ENCODE peak calls at places on chromosome 18, in six cellular contexts. Y, X, B, H, C and T are unnamed samples.

GRCh38 chr18:29821544-29821943 is 1221.0 kb downstream of the DSC3 start:
- DNase-seq in Y (no peak), X (no peak), B (no peak), H (no peak), C (no peak), T (no peak)

GRCh38 chr18:2411381-2411977 is 159.8 kb downstream of the METTL4 start:
- DNase-seq in Y (peak), X (no peak), B (no peak), H (peak), C (no peak), T (no peak)

GRCh38 chr18:11581286-11581685 is 28.1 kb upstream of the SLC35G4 start:
- DNase-seq in Y (no peak), X (no peak), B (peak), H (no peak), C (no peak), T (no peak)

GRCh38 chr18:21897811-21898210 is 157.2 kb downstream of the MIB1 start:
- DNase-seq in Y (peak), X (peak), B (peak), H (peak), C (peak), T (peak)

GRCh38 chr18:65057439-65058083 is 693.3 kb upstream of the CDH7 start:
- DNase-seq in Y (no peak), X (no peak), B (peak), H (no peak), C (no peak), T (no peak)

GRCh38 chr18:62200121-62200914 is 13.3 kb downstream of the RELCH start:
- DNase-seq in Y (no peak), X (no peak), B (no peak), H (no peak), C (no peak), T (no peak)

GRCh38 chr18:58254873-58255511 is 211.0 kb downstream of the NEDD4L start:
- DNase-seq in Y (peak), X (no peak), B (no peak), H (no peak), C (no peak), T (peak)

GRCh38 chr18:35694803-35695202 is 113.3 kb downstream of the GALNT1 start:
- DNase-seq in Y (no peak), X (no peak), B (peak), H (no peak), C (no peak), T (no peak)

GRCh38 chr18:63148449-63149199 is 170.9 kb downstream of the BCL2 start:
- DNase-seq in Y (no peak), X (no peak), B (no peak), H (peak), C (no peak), T (no peak)

GRCh38 chr18:69495338-69495737 is 94.7 kb downstream of the DOK6 start:
- DNase-seq in Y (no peak), X (no peak), B (no peak), H (no peak), C (no peak), T (no peak)
- TF ChIP-seq EZH2phosphoT487 in Y (no peak), X (no peak), B (no peak), H (no peak), C (no peak), T (no peak)

DNA sequence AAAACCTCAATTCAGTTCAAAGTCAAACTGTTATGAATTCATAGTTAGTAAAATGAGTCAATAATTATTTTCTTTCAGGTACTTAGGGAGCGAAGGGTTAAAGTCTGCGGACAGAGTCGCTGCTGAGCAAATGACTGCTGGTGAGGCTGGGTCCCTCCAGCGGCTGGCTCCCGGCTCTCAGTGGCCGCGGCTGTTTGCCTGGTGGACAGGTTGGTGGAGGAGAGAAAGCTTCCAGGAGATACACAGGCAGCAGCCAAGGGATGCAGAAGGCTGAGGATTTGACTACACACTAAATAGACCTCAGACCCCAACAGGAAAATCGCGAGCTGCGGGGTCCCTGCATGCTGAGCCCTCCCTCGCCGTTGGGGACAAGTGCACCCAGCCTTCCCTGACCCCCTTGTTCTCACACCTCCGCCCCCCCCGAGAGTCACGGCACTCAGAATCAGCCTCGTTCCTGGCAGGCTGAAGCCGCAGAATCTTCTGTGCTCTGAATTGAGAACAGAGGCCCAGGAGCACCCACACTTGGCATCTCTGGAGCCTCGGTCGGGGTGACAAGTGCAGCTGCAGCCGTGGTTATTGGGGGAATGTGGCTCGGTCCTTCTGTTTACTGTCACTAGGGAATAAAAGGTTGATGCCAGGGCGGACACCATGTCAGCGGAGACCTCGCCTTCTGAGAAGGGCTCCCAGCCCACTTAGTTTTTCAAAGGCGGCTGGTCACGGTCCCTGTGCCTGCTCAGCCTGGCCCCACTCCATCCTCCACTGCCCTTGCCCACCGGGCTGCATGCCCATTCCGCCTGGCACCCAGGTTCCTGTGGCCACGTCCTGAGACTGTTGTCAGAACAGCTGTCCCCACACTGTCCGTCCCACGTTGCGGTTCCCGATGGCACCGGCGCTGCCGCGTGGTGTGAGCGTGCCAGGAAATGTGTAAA is 74.0 kb downstream of the SLC66A2 start:
- DNase-seq in Y (no peak), X (no peak), B (no peak), H (no peak), C (peak), T (peak)
- H3K9ac ChIP-seq in Y (no peak), X (no peak), B (no peak), H (no peak), C (no peak), T (no peak)

GRCh38 chr18:73944715-73945114 is 202.9 kb downstream of the FBXO15 start:
- DNase-seq in Y (no peak), X (no peak), B (no peak), H (no peak), C (no peak), T (no peak)

GRCh38 chr18:73948497-73948896 is 199.1 kb downstream of the FBXO15 start:
- DNase-seq in Y (no peak), X (no peak), B (no peak), H (no peak), C (no peak), T (no peak)

GRCh38 chr18:73945130-73945792 is 202.4 kb downstream of the FBXO15 start:
- DNase-seq in Y (peak), X (no peak), B (no peak), H (peak), C (no peak), T (no peak)

GRCh38 chr18:73950116-73950705 is 197.4 kb downstream of the FBXO15 start:
- DNase-seq in Y (no peak), X (no peak), B (no peak), H (no peak), C (no peak), T (no peak)

GRCh38 chr18:73947180-73947989 is 200.2 kb downstream of the FBXO15 start:
- DNase-seq in Y (no peak), X (no peak), B (no peak), H (no peak), C (no peak), T (no peak)
- TF ChIP-seq EZH2phosphoT487 in Y (no peak), X (no peak), B (no peak), H (no peak), C (no peak), T (no peak)

GRCh38 chr18:6606411-6607085 is 123.0 kb upstream of the ARHGAP28 start:
- DNase-seq in Y (no peak), X (no peak), B (no peak), H (no peak), C (no peak), T (peak)

GRCh38 chr18:6598657-6599056 is 130.9 kb upstream of the ARHGAP28 start:
- DNase-seq in Y (no peak), X (no peak), B (no peak), H (no peak), C (no peak), T (no peak)

GRCh38 chr18:6600667-6601066 is 128.8 kb upstream of the ARHGAP28 start:
- DNase-seq in Y (no peak), X (no peak), B (no peak), H (no peak), C (no peak), T (no peak)

GRCh38 chr18:6605115-6605869 is 124.2 kb upstream of the ARHGAP28 start:
- DNase-seq in Y (peak), X (no peak), B (no peak), H (peak), C (no peak), T (no peak)

DNA sequence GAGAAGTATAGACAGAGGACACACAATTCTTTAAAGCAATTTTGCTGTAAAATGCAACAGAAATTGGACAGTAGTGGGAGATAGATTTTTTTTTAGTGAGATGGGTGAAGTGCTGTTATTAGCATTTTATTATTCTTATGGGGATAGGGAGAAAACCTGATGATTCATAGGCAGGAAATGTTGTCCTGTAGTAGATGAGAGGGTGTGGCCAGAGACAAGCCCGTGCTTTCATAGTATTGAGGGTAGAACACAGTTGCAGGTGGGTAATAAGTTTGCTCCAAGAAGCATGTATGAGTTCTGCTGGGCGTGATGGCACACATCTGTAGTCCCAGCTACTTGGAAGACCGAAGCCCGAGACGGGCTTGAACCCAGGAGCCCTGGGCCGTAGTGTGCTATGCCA is 128.3 kb upstream of the ARHGAP28 start:
- DNase-seq in Y (peak), X (no peak), B (no peak), H (no peak), C (no peak), T (no peak)
- H3K9ac ChIP-seq in Y (no peak), X (no peak), B (no peak), H (no peak), C (no peak), T (no peak)

GRCh38 chr18:79950440-79951341 is 762 bp downstream of the SLC66A2 start:
- DNase-seq in Y (peak), X (no peak), B (no peak), H (peak), C (peak), T (peak)
- TF ChIP-seq EZH2phosphoT487 in Y (no peak), X (no peak), B (no peak), H (no peak), C (no peak), T (peak)

DNA sequence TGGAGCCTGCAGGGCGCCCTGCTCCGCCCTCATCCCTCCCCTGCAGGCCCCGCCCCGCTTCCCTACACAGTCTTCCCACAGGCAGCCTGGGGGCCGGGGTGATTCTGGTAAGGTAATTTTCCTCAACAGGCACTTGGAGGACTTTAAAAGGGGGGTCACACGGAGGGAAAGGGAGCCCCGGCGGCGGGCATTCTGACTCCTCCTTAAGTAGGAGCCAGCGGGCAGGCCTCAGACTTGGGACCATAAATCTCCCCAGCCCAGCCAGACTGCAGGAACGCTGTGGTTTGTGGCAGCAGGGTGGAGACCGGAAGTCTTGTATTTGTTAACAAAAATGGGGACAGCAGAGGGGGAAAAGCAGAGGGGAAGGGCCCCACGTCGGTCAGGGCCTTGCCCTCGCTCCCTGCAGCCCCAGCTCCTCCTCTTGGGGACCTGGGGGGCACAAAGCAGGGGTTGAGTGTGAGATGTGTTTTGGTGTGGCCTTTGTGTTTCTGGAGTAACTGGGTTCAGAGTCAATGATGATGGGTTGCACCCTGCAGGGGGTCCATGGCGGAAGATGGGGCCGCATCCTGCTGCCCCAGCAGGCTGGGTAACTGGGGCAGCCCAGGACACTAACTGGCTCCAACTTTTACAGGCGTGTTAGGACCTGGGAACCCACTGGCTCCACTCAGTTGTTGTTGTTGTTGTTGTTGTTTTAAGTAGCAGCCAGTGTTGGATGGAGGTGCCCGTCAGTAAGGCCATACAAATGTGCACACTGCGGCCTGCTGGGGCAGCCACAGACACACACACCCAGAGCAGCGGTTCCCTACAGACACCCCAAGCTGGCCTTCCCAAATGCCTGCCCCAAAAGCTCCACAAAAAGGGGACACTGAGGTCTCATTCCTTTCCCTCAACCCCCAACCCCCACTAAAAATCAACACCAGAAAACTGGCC is 27.7 kb downstream of the SMAD7 start:
- DNase-seq in Y (peak), X (no peak), B (no peak), H (peak), C (no peak), T (peak)
- H3K9ac ChIP-seq in Y (no peak), X (peak), B (peak), H (peak), C (peak), T (no peak)

GRCh38 chr18:68024716-68025115 is 508.2 kb upstream of the DSEL start:
- DNase-seq in Y (no peak), X (no peak), B (no peak), H (peak), C (no peak), T (no peak)
- TF ChIP-seq EZH2phosphoT487 in Y (no peak), X (no peak), B (no peak), H (no peak), C (no peak), T (no peak)

DNA sequence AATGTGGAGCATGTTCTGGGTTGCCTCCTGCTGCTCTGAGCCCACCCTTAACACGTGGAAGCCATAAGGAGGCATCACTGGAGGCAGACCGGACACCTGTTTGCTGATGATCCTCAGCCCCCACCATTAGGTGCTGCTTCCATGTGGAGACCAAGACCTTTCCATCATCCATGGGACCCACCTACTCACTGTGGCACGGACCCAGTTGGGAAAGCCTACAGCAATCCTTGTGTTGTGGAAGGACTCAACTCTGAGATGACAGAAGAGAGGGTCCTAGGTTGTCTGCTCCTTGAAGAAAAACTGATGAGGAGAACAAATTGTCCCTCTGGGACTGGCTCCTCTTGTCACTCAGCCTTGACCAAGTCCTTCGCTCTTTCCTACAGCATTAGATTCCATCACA is 86.5 kb upstream of the RAB12 start:
- DNase-seq in Y (no peak), X (no peak), B (no peak), H (no peak), C (no peak), T (no peak)
- H3K9ac ChIP-seq in Y (no peak), X (no peak), B (no peak), H (no peak), C (no peak), T (no peak)

GRCh38 chr18:44884446-44884845 is 203.8 kb downstream of the SETBP1 start:
- DNase-seq in Y (no peak), X (no peak), B (no peak), H (peak), C (no peak), T (no peak)

GRCh38 chr18:44885507-44885906 is 204.8 kb downstream of the SETBP1 start:
- DNase-seq in Y (no peak), X (no peak), B (no peak), H (no peak), C (no peak), T (no peak)

GRCh38 chr18:44893045-44893706 is 212.5 kb downstream of the SETBP1 start:
- DNase-seq in Y (no peak), X (no peak), B (no peak), H (peak), C (no peak), T (no peak)

GRCh38 chr18:44882163-44882881 is 201.6 kb downstream of the SETBP1 start:
- DNase-seq in Y (no peak), X (no peak), B (no peak), H (no peak), C (no peak), T (no peak)

DNA sequence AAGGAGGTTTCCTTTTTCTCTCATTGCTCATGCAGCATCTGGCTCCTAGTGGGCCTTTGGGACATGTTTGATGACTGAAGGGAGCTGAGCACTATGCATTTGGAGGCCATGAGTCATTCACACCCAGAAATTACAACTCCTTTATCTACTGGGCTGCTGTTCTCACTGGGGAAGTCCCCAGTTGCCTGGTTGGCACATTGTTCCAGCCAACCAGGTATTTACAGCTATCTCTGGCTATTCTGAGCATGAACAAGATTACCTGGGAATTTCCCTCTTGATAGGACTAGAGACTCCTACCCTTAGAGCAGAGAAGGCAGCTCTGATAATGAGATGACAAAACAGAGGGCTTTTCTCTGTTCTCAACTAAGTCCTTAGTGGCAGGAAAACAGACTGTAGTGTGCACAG is 206.5 kb downstream of the SETBP1 start:
- DNase-seq in Y (no peak), X (no peak), B (peak), H (peak), C (no peak), T (no peak)
- TF ChIP-seq EZH2phosphoT487 in Y (no peak), X (no peak), B (no peak), H (no peak), C (no peak), T (no peak)